ENCODE peak calls at places on chromosomes 4 and X, in six cellular contexts. V is stomach, Y is activated T-cell treated with anti-CD3 and anti-CD28 coated beads for 1 hour, S is substantia nigra, O is M059J, T is NCI-H1048. D is an unnamed sample.

GRCh38 chr4:109233585-109233984 is 68.9 kb downstream of the COL25A1 start:
- DNase-seq in V (no peak), Y (no peak), S (no peak), O (no peak), T (no peak), D (no peak)

GRCh38 chr4:39118034-39118658 is 56.1 kb downstream of the KLHL5 start:
- DNase-seq in V (no peak), Y (no peak), S (no peak), O (no peak), T (no peak), D (no peak)

GRCh38 chr4:73309211-73309610 is 50.6 kb upstream of the ANKRD17 start:
- DNase-seq in V (no peak), Y (no peak), S (no peak), O (no peak), T (no peak), D (no peak)

GRCh38 chrX:119541188-119541587 is 24.0 kb downstream of the STEEP1 start:
- DNase-seq in V (no peak), Y (no peak), S (no peak), O (peak; percentile 90), T (no peak), D (no peak)

GRCh38 chr4:51963871-51964513 is 56.2 kb downstream of the LRRC66 start:
- DNase-seq in V (no peak), Y (no peak), S (no peak), O (no peak), T (no peak), D (no peak)

GRCh38 chr4:11072999-11073398 is 355.7 kb downstream of the HS3ST1 start:
- DNase-seq in V (no peak), Y (no peak), S (no peak), O (no peak), T (no peak), D (no peak)

GRCh38 chr4:159238631-159239030 is 135.8 kb downstream of the RAPGEF2 start:
- DNase-seq in V (no peak), Y (no peak), S (no peak), O (no peak), T (no peak), D (no peak)

GRCh38 chr4:39641451-39641850 is 2.8 kb upstream of the SMIM14 start:
- DNase-seq in V (no peak), Y (no peak), S (no peak), O (no peak), T (no peak), D (no peak)

GRCh38 chr4:147480891-147481576 is at the start of gene EDNRA:
- DNase-seq in V (no peak), Y (no peak), S (no peak), O (peak; percentile 49), T (no peak), D (no peak)

GRCh38 chr4:18020145-18020670 is 1.3 kb downstream of the LCORL start:
- DNase-seq in V (no peak), Y (no peak), S (no peak), O (peak; percentile 19), T (no peak), D (peak; percentile 59)

D was measured in NAMALWA.